ENCODE peak calls at places on chromosome 6, in six cellular contexts. K, Q, X, P, J and C are unnamed samples.

GRCh38 chr6:30213654-30213998 is 420 bp upstream of the TRIM26 start:
- DNase-seq in X (no peak), K (no peak), P (no peak), J (no peak), Q (no peak), C (no peak)

GRCh38 chr6:169950558-169950957 is 199.1 kb downstream of the ERMARD start:
- DNase-seq in X (no peak), K (no peak), P (no peak), Q (no peak), J (no peak), C (no peak)

GRCh38 chr6:84870693-84871092 is 106.3 kb upstream of the TBX18 start:
- DNase-seq in P (no peak), Q (no peak), J (no peak), K (no peak), X (no peak), C (no peak)

GRCh38 chr6:46015119-46015968 is at the start of gene CLIC5:
- DNase-seq in K (peak; percentile 21), J (no peak), X (peak; percentile 34), P (no peak), Q (no peak), C (no peak)

GRCh38 chr6:10347561-10348327 is 67.1 kb downstream of the TFAP2A start:
- DNase-seq in K (no peak), Q (no peak), P (no peak), J (no peak), X (no peak), C (no peak)

GRCh38 chr6:87684895-87685654 is 17.0 kb downstream of the AKIRIN2 start:
- DNase-seq in Q (no peak), X (no peak), K (no peak), J (no peak), P (no peak), C (no peak)

GRCh38 chr6:157893238-157893637 is 70.2 kb downstream of the SNX9 start:
- DNase-seq in P (no peak), X (no peak), Q (no peak), J (no peak), K (no peak), C (no peak)

GRCh38 chr6:89281779-89282246 is 33.3 kb downstream of the GABRR2 start:
- DNase-seq in X (peak; percentile 65), K (peak; percentile 79), Q (no peak), P (no peak), J (no peak), C (no peak)

GRCh38 chr6:14861491-14861943 is 384.4 kb upstream of the JARID2 start:
- DNase-seq in X (no peak), J (no peak), K (peak; percentile 32), P (no peak), Q (no peak), C (no peak)

GRCh38 chr6:27532820-27533538 is 60.1 kb upstream of the ZNF184 start:
- DNase-seq in X (no peak), J (no peak), Q (no peak), K (no peak), P (no peak), C (no peak)